ENCODE peak calls at places on chromosomes 12 and 14, in seven cellular contexts. One of them, this sample, is unnamed. For H3K36me3, the result is how much of the 10 kb centered on the place peaks cover.

GRCh38 chr14:96151242-96151641 is 53.4 kb upstream of the BDKRB2 start:
- DNase-seq in lower lobe of right lung: no peak
- DNase-seq in Peyer's patch: no peak
- DNase-seq in heart right ventricle: no peak
- DNase-seq in tibial artery: no peak
- DNase-seq in mucosa of descending colon: no peak
- DNase-seq in BE2C: no peak
- DNase-seq in this sample: peak

GRCh38 chr12:47078086-47078395 is 1.4 kb upstream of the PCED1B start:
- DNase-seq in lower lobe of right lung: no peak
- DNase-seq in Peyer's patch: no peak
- DNase-seq in heart right ventricle: no peak
- DNase-seq in tibial artery: no peak
- DNase-seq in mucosa of descending colon: no peak
- DNase-seq in BE2C: no peak
- DNase-seq in this sample: no peak

GRCh38 chr14:64800000-64800399 is 79.7 kb downstream of the SPTB start:
- DNase-seq in lower lobe of right lung: peak
- DNase-seq in Peyer's patch: no peak
- DNase-seq in heart right ventricle: peak
- DNase-seq in tibial artery: no peak
- DNase-seq in mucosa of descending colon: no peak
- DNase-seq in BE2C: no peak
- DNase-seq in this sample: peak

GRCh38 chr12:28026701-28027100 is 54.2 kb upstream of the PTHLH start:
- DNase-seq in lower lobe of right lung: no peak
- DNase-seq in Peyer's patch: no peak
- DNase-seq in heart right ventricle: no peak
- DNase-seq in tibial artery: no peak
- DNase-seq in mucosa of descending colon: no peak
- DNase-seq in BE2C: peak
- DNase-seq in this sample: no peak

GRCh38 chr12:47004634-47005033 is 74.8 kb upstream of the PCED1B start:
- DNase-seq in lower lobe of right lung: no peak
- DNase-seq in Peyer's patch: peak
- DNase-seq in heart right ventricle: no peak
- DNase-seq in tibial artery: no peak
- DNase-seq in mucosa of descending colon: no peak
- DNase-seq in BE2C: no peak
- DNase-seq in this sample: no peak

GRCh38 chr12:1660304-1661187 is 30.3 kb upstream of the ADIPOR2 start:
- DNase-seq in lower lobe of right lung: peak
- DNase-seq in Peyer's patch: peak
- DNase-seq in heart right ventricle: peak
- DNase-seq in tibial artery: peak
- DNase-seq in mucosa of descending colon: peak
- DNase-seq in BE2C: no peak
- DNase-seq in this sample: no peak

GRCh38 chr14:91284791-91285548 is 40.5 kb upstream of the GPR68 start:
- DNase-seq in lower lobe of right lung: peak
- DNase-seq in Peyer's patch: no peak
- DNase-seq in heart right ventricle: no peak
- DNase-seq in tibial artery: no peak
- DNase-seq in mucosa of descending colon: no peak
- DNase-seq in BE2C: peak
- DNase-seq in this sample: no peak

GRCh38 chr12:117072736-117073475 is 26.3 kb downstream of the TESC start:
- DNase-seq in lower lobe of right lung: no peak
- DNase-seq in Peyer's patch: no peak
- DNase-seq in heart right ventricle: no peak
- DNase-seq in tibial artery: no peak
- DNase-seq in mucosa of descending colon: no peak
- DNase-seq in BE2C: no peak
- DNase-seq in this sample: no peak

GRCh38 chr12:50110127-50110761 is 1.8 kb upstream of the COX14 start:
- DNase-seq in lower lobe of right lung: peak
- DNase-seq in Peyer's patch: peak
- DNase-seq in heart right ventricle: peak
- DNase-seq in tibial artery: peak
- DNase-seq in mucosa of descending colon: peak
- DNase-seq in BE2C: no peak
- DNase-seq in this sample: no peak

GRCh38 chr12:76690916-76691700 is 72.8 kb upstream of the ZDHHC17 start:
- DNase-seq in lower lobe of right lung: no peak
- DNase-seq in Peyer's patch: no peak
- DNase-seq in heart right ventricle: no peak
- DNase-seq in tibial artery: no peak
- DNase-seq in mucosa of descending colon: no peak
- DNase-seq in BE2C: no peak
- DNase-seq in this sample: no peak

GRCh38 chr12:124395284-124395752 is 100.4 kb downstream of the RFLNA start:
- DNase-seq in lower lobe of right lung: no peak
- DNase-seq in Peyer's patch: no peak
- DNase-seq in heart right ventricle: no peak
- DNase-seq in tibial artery: no peak
- DNase-seq in mucosa of descending colon: no peak
- DNase-seq in BE2C: peak
- DNase-seq in this sample: peak

GRCh38 chr12:55847033-55847432 is 4.3 kb upstream of the MMP19 start:
- DNase-seq in lower lobe of right lung: peak
- DNase-seq in Peyer's patch: no peak
- DNase-seq in heart right ventricle: no peak
- DNase-seq in tibial artery: peak
- DNase-seq in mucosa of descending colon: no peak
- DNase-seq in BE2C: no peak
- DNase-seq in this sample: peak

GRCh38 chr12:67057072-67057471 is 212.1 kb upstream of the CAND1 start:
- DNase-seq in lower lobe of right lung: no peak
- DNase-seq in Peyer's patch: no peak
- DNase-seq in heart right ventricle: no peak
- DNase-seq in tibial artery: no peak
- DNase-seq in mucosa of descending colon: no peak
- DNase-seq in BE2C: no peak
- DNase-seq in this sample: no peak

GRCh38 chr12:3061129-3061857 is 15.9 kb upstream of the TSPAN9 start:
- DNase-seq in lower lobe of right lung: no peak
- DNase-seq in Peyer's patch: no peak
- DNase-seq in heart right ventricle: no peak
- DNase-seq in tibial artery: no peak
- DNase-seq in mucosa of descending colon: no peak
- DNase-seq in BE2C: no peak
- DNase-seq in this sample: no peak

GRCh38 chr12:28222081-28222700 is 31.9 kb downstream of the CCDC91 start:
- DNase-seq in lower lobe of right lung: no peak
- DNase-seq in Peyer's patch: peak
- DNase-seq in heart right ventricle: no peak
- DNase-seq in tibial artery: no peak
- DNase-seq in mucosa of descending colon: no peak
- DNase-seq in BE2C: no peak
- DNase-seq in this sample: no peak

GRCh38 chr12:50033317-50033679 is 8.0 kb upstream of the RACGAP1 start:
- DNase-seq in lower lobe of right lung: peak
- DNase-seq in Peyer's patch: peak
- DNase-seq in heart right ventricle: no peak
- DNase-seq in tibial artery: peak
- DNase-seq in mucosa of descending colon: peak
- DNase-seq in BE2C: no peak
- DNase-seq in this sample: no peak

GRCh38 chr12:27965966-27966365 is 6.6 kb downstream of the PTHLH start:
- DNase-seq in lower lobe of right lung: no peak
- DNase-seq in Peyer's patch: no peak
- DNase-seq in heart right ventricle: no peak
- DNase-seq in tibial artery: no peak
- DNase-seq in mucosa of descending colon: no peak
- DNase-seq in BE2C: no peak
- DNase-seq in this sample: no peak

GRCh38 chr14:77083082-77083481 is 15.0 kb upstream of the CIPC start:
- DNase-seq in lower lobe of right lung: no peak
- DNase-seq in Peyer's patch: no peak
- DNase-seq in heart right ventricle: no peak
- DNase-seq in tibial artery: no peak
- DNase-seq in mucosa of descending colon: no peak
- DNase-seq in BE2C: no peak
- DNase-seq in this sample: no peak

GRCh38 chr12:77232045-77232444 is 166.7 kb upstream of the E2F7 start:
- DNase-seq in lower lobe of right lung: no peak
- DNase-seq in Peyer's patch: no peak
- DNase-seq in heart right ventricle: no peak
- DNase-seq in tibial artery: no peak
- DNase-seq in mucosa of descending colon: no peak
- DNase-seq in BE2C: no peak
- DNase-seq in this sample: no peak

GRCh38 chr14:25090716-25091454 is 40.9 kb upstream of the STXBP6 start:
- DNase-seq in lower lobe of right lung: no peak
- DNase-seq in Peyer's patch: peak
- DNase-seq in heart right ventricle: no peak
- DNase-seq in tibial artery: no peak
- DNase-seq in mucosa of descending colon: no peak
- DNase-seq in BE2C: no peak
- DNase-seq in this sample: no peak

GRCh38 chr12:40261937-40262336 is 37.1 kb downstream of the LRRK2 start:
- DNase-seq in lower lobe of right lung: no peak
- DNase-seq in Peyer's patch: no peak
- DNase-seq in heart right ventricle: no peak
- DNase-seq in tibial artery: no peak
- DNase-seq in mucosa of descending colon: no peak
- DNase-seq in BE2C: no peak
- DNase-seq in this sample: no peak

GRCh38 chr14:104370256-104370870 is 209.2 kb upstream of the C14orf180 start:
- DNase-seq in lower lobe of right lung: peak
- DNase-seq in Peyer's patch: no peak
- DNase-seq in heart right ventricle: peak
- DNase-seq in tibial artery: no peak
- DNase-seq in mucosa of descending colon: peak
- DNase-seq in BE2C: peak
- DNase-seq in this sample: no peak

GRCh38 chr14:31961881-31962280 is 115.2 kb upstream of the ARHGAP5 start:
- DNase-seq in lower lobe of right lung: no peak
- DNase-seq in Peyer's patch: no peak
- DNase-seq in heart right ventricle: no peak
- DNase-seq in tibial artery: no peak
- DNase-seq in mucosa of descending colon: no peak
- DNase-seq in BE2C: no peak
- DNase-seq in this sample: no peak

GRCh38 chr14:56211124-56211523 is 92.9 kb downstream of the PELI2 start:
- DNase-seq in lower lobe of right lung: no peak
- DNase-seq in Peyer's patch: no peak
- DNase-seq in heart right ventricle: no peak
- DNase-seq in tibial artery: no peak
- DNase-seq in mucosa of descending colon: no peak
- DNase-seq in BE2C: no peak
- DNase-seq in this sample: no peak

GRCh38 chr14:57051633-57052032 is 217.1 kb downstream of the EXOC5 start:
- DNase-seq in lower lobe of right lung: no peak
- DNase-seq in Peyer's patch: no peak
- DNase-seq in heart right ventricle: no peak
- DNase-seq in tibial artery: no peak
- DNase-seq in mucosa of descending colon: no peak
- DNase-seq in BE2C: no peak
- DNase-seq in this sample: no peak

GRCh38 chr14:75650253-75651058 is 10.2 kb downstream of the ERG28 start:
- DNase-seq in lower lobe of right lung: no peak
- DNase-seq in Peyer's patch: peak
- DNase-seq in heart right ventricle: no peak
- DNase-seq in tibial artery: no peak
- DNase-seq in mucosa of descending colon: no peak
- DNase-seq in BE2C: no peak
- DNase-seq in this sample: no peak

DNA sequence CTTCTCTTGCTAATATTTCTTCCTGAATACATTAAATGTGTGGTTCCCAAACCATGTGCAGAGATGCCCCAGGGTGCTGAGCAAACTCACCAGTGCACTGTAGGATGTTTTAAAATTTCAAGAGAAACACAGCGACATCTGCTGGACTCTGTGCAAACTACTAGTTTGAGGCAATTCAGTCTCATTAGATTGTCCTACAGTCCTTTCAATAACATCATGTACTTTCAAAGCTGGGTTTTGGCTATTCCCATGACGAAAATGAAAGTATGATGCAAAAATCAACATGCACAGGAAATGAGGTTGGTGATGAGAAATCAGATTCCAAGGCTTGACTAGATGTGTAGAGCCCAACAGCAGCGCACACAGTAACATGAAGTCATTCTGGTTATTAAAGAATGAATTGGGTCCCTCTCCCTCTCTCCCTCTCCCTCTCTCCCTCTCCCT is 66.3 kb downstream of the CLIP1 start:
- DNase-seq in lower lobe of right lung: no peak
- DNase-seq in Peyer's patch: peak
- DNase-seq in heart right ventricle: peak
- DNase-seq in tibial artery: no peak
- DNase-seq in mucosa of descending colon: no peak
- DNase-seq in BE2C: peak
- DNase-seq in this sample: no peak
- TF ChIP-seq CTCF in lower lobe of right lung: peak
- TF ChIP-seq CTCF in Peyer's patch: peak
- TF ChIP-seq CTCF in heart right ventricle: peak
- TF ChIP-seq CTCF in tibial artery: peak
- TF ChIP-seq CTCF in mucosa of descending colon: peak
- TF ChIP-seq CTCF in BE2C: peak
- TF ChIP-seq CTCF in this sample: peak

DNA sequence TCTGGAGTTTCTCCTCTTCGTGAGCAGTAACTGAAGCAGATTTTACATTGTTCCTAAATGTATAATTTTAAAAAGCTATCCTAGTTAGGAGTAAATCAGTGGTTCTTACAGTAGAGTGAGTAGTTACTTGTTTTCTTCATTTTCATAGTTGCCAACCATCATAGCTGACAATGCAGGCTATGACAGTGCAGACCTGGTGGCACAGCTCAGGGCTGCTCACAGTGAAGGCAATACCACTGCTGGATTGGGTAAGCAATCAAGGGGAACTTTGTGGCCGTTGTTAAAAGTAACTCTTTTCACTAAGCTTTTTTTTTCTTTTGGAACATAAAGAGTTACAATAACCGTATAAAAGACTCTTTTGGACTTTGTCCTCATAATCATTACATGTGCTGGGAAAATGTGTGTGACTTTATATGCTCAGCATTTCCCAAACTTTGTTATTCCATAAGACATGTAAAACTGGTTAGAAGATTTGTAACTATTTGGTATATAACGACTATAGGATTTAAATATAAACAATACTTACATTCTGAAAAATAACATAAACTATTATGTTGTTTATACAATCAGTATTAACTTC is 12.4 kb downstream of the LRRC10 start:
- DNase-seq in lower lobe of right lung: no peak
- DNase-seq in Peyer's patch: no peak
- DNase-seq in heart right ventricle: no peak
- DNase-seq in tibial artery: no peak
- DNase-seq in mucosa of descending colon: no peak
- DNase-seq in BE2C: no peak
- DNase-seq in this sample: no peak
- H3K36me3 ChIP-seq in lower lobe of right lung: half or more
- H3K36me3 ChIP-seq in Peyer's patch: under half
- H3K36me3 ChIP-seq in heart right ventricle: half or more
- H3K36me3 ChIP-seq in tibial artery: half or more
- H3K36me3 ChIP-seq in mucosa of descending colon: under half
- H3K36me3 ChIP-seq in BE2C: half or more
- H3K36me3 ChIP-seq in this sample: half or more

GRCh38 chr12:75360920-75361319 is 26.4 kb downstream of the GLIPR1L1 start:
- DNase-seq in lower lobe of right lung: no peak
- DNase-seq in Peyer's patch: no peak
- DNase-seq in heart right ventricle: no peak
- DNase-seq in tibial artery: no peak
- DNase-seq in mucosa of descending colon: no peak
- DNase-seq in BE2C: no peak
- DNase-seq in this sample: no peak
- TF ChIP-seq CTCF in lower lobe of right lung: no peak
- TF ChIP-seq CTCF in Peyer's patch: no peak
- TF ChIP-seq CTCF in heart right ventricle: no peak
- TF ChIP-seq CTCF in tibial artery: no peak
- TF ChIP-seq CTCF in mucosa of descending colon: no peak
- TF ChIP-seq CTCF in BE2C: no peak
- TF ChIP-seq CTCF in this sample: no peak

GRCh38 chr12:6547987-6548386 is 7.9 kb downstream of the IFFO1 start:
- DNase-seq in lower lobe of right lung: no peak
- DNase-seq in Peyer's patch: no peak
- DNase-seq in heart right ventricle: peak
- DNase-seq in tibial artery: no peak
- DNase-seq in mucosa of descending colon: peak
- DNase-seq in BE2C: no peak
- DNase-seq in this sample: no peak
- H3K36me3 ChIP-seq in lower lobe of right lung: half or more
- H3K36me3 ChIP-seq in Peyer's patch: under half
- H3K36me3 ChIP-seq in heart right ventricle: under half
- H3K36me3 ChIP-seq in tibial artery: under half
- H3K36me3 ChIP-seq in mucosa of descending colon: under half
- H3K36me3 ChIP-seq in BE2C: half or more
- H3K36me3 ChIP-seq in this sample: under half

This sample was measured in upper lobe of left lung.